ENCODE peak calls at places on chromosome 20, in eight cellular contexts. One of them, this sample, is unnamed.

GRCh38 chr20:50753152-50753551 is 21.8 kb downstream of the PARD6B start:
- DNase-seq in fibroblast of lung: no peak
- DNase-seq in mammary epithelial cell: no peak
- DNase-seq in GM23248: no peak
- DNase-seq in keratinocyte: no peak
- DNase-seq in GM23338: no peak
- DNase-seq in HCT116: no peak
- DNase-seq in MM.1S: no peak
- DNase-seq in this sample: no peak

GRCh38 chr20:18272451-18272850 is 15.9 kb upstream of the ZNF133 start:
- DNase-seq in keratinocyte: no peak
- DNase-seq in fibroblast of lung: no peak
- DNase-seq in MM.1S: no peak
- DNase-seq in HCT116: no peak
- DNase-seq in GM23248: peak
- DNase-seq in mammary epithelial cell: no peak
- DNase-seq in GM23338: peak
- DNase-seq in this sample: no peak

GRCh38 chr20:219290-220115 is 7.6 kb upstream of the DEFB129 start:
- DNase-seq in mammary epithelial cell: peak
- DNase-seq in MM.1S: no peak
- DNase-seq in keratinocyte: no peak
- DNase-seq in fibroblast of lung: peak
- DNase-seq in GM23248: peak
- DNase-seq in HCT116: peak
- DNase-seq in GM23338: peak
- DNase-seq in this sample: peak

GRCh38 chr20:6333110-6333509 is 210.3 kb upstream of the FERMT1 start:
- DNase-seq in keratinocyte: no peak
- DNase-seq in MM.1S: no peak
- DNase-seq in fibroblast of lung: no peak
- DNase-seq in HCT116: no peak
- DNase-seq in GM23338: no peak
- DNase-seq in GM23248: no peak
- DNase-seq in mammary epithelial cell: no peak
- DNase-seq in this sample: peak

GRCh38 chr20:63678667-63679465 is 17.6 kb upstream of the TNFRSF6B start:
- DNase-seq in keratinocyte: no peak
- DNase-seq in fibroblast of lung: no peak
- DNase-seq in GM23248: no peak
- DNase-seq in mammary epithelial cell: no peak
- DNase-seq in GM23338: no peak
- DNase-seq in MM.1S: no peak
- DNase-seq in HCT116: no peak
- DNase-seq in this sample: no peak

GRCh38 chr20:41032243-41032642 is 3.6 kb downstream of the TOP1 start:
- DNase-seq in MM.1S: no peak
- DNase-seq in GM23248: peak
- DNase-seq in fibroblast of lung: peak
- DNase-seq in mammary epithelial cell: no peak
- DNase-seq in GM23338: no peak
- DNase-seq in keratinocyte: no peak
- DNase-seq in HCT116: no peak
- DNase-seq in this sample: no peak

GRCh38 chr20:16064991-16065707 is 508.1 kb downstream of the KIF16B start:
- DNase-seq in mammary epithelial cell: no peak
- DNase-seq in MM.1S: no peak
- DNase-seq in GM23248: no peak
- DNase-seq in GM23338: peak
- DNase-seq in fibroblast of lung: no peak
- DNase-seq in keratinocyte: no peak
- DNase-seq in HCT116: no peak
- DNase-seq in this sample: no peak

GRCh38 chr20:36170542-36171215 is 16.1 kb downstream of the EPB41L1 start:
- DNase-seq in fibroblast of lung: no peak
- DNase-seq in HCT116: no peak
- DNase-seq in MM.1S: no peak
- DNase-seq in mammary epithelial cell: no peak
- DNase-seq in GM23248: no peak
- DNase-seq in GM23338: no peak
- DNase-seq in keratinocyte: no peak
- DNase-seq in this sample: no peak

GRCh38 chr20:15594296-15594695 is 979.0 kb downstream of the KIF16B start:
- DNase-seq in keratinocyte: no peak
- DNase-seq in GM23248: no peak
- DNase-seq in mammary epithelial cell: peak
- DNase-seq in HCT116: no peak
- DNase-seq in fibroblast of lung: no peak
- DNase-seq in MM.1S: no peak
- DNase-seq in GM23338: no peak
- DNase-seq in this sample: no peak

GRCh38 chr20:18314786-18315406 is 26.6 kb downstream of the ZNF133 start:
- DNase-seq in GM23338: no peak
- DNase-seq in fibroblast of lung: peak
- DNase-seq in HCT116: no peak
- DNase-seq in keratinocyte: peak
- DNase-seq in mammary epithelial cell: peak
- DNase-seq in MM.1S: no peak
- DNase-seq in GM23248: peak
- DNase-seq in this sample: no peak

GRCh38 chr20:38673731-38674177 is 50.5 kb upstream of the SLC32A1 start:
- DNase-seq in fibroblast of lung: peak
- DNase-seq in mammary epithelial cell: no peak
- DNase-seq in keratinocyte: no peak
- DNase-seq in GM23248: peak
- DNase-seq in MM.1S: no peak
- DNase-seq in GM23338: peak
- DNase-seq in HCT116: no peak
- DNase-seq in this sample: peak

GRCh38 chr20:48920527-48921167 is 864 bp upstream of the ARFGEF2 start:
- DNase-seq in mammary epithelial cell: no peak
- DNase-seq in GM23338: no peak
- DNase-seq in fibroblast of lung: no peak
- DNase-seq in keratinocyte: no peak
- DNase-seq in HCT116: no peak
- DNase-seq in GM23248: no peak
- DNase-seq in MM.1S: no peak
- DNase-seq in this sample: no peak
- H3K27ac ChIP-seq in mammary epithelial cell: peak
- H3K27ac ChIP-seq in GM23338: peak
- H3K27ac ChIP-seq in fibroblast of lung: peak
- H3K27ac ChIP-seq in keratinocyte: peak
- H3K27ac ChIP-seq in HCT116: peak
- H3K27ac ChIP-seq in GM23248: peak
- H3K27ac ChIP-seq in MM.1S: peak
- H3K27ac ChIP-seq in this sample: peak

DNA sequence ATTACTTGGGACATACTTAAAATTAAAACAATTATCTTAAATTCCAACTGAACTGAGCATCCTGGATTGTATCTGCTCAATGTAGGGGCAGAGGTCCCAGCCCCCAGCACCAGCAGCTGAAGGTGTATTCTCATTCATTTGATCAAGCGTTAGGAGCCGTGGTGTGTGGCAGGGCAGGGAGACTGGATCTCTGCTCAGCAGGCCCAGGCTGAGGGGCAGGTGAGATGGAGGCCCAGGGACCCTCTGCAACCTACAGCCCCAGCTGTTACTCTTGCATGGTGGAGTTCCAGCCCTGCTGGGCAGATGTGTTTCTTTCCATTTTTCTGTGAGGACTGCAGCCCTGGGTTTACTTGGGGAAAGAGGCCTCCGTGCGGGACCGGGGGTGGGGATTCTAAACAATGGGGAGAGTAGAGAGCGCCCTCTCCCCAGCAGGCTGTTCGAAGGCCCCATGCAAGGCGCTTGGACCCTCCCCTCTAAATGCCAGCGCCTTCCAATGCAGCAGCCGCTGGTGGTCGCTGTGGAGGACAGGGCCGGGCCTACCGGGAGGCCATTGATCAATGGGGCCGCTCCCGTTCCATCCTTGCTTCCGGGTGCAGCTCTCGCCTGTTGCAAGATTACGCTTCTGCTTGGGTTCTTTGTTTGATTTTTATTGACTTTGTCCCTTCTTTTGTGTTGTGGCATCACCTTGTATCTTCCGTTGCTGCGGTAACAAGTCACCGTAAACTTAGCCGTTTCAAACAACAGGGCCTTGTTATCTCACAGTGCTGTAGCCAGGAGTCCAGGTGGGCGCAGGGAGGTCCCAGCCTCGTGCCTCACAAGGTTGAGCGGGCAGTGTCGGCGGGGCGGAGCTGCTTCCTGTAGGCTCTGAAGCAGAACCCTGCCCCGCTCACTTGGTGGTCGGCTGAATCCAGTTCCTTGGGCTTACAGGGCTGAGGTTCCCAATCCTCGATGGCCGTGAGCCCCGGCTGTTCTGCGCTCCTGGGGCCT is 134.8 kb upstream of the PHACTR3 start:
- DNase-seq in GM23248: no peak
- DNase-seq in keratinocyte: no peak
- DNase-seq in GM23338: peak
- DNase-seq in mammary epithelial cell: no peak
- DNase-seq in fibroblast of lung: no peak
- DNase-seq in MM.1S: no peak
- DNase-seq in HCT116: no peak
- DNase-seq in this sample: no peak
- TF ChIP-seq EZH2 in GM23248: no peak
- TF ChIP-seq EZH2 in keratinocyte: no peak
- TF ChIP-seq EZH2 in GM23338: no peak
- TF ChIP-seq EZH2 in mammary epithelial cell: no peak
- TF ChIP-seq EZH2 in fibroblast of lung: no peak
- TF ChIP-seq EZH2 in MM.1S: no peak
- TF ChIP-seq EZH2 in HCT116: no peak
- TF ChIP-seq EZH2 in this sample: no peak

DNA sequence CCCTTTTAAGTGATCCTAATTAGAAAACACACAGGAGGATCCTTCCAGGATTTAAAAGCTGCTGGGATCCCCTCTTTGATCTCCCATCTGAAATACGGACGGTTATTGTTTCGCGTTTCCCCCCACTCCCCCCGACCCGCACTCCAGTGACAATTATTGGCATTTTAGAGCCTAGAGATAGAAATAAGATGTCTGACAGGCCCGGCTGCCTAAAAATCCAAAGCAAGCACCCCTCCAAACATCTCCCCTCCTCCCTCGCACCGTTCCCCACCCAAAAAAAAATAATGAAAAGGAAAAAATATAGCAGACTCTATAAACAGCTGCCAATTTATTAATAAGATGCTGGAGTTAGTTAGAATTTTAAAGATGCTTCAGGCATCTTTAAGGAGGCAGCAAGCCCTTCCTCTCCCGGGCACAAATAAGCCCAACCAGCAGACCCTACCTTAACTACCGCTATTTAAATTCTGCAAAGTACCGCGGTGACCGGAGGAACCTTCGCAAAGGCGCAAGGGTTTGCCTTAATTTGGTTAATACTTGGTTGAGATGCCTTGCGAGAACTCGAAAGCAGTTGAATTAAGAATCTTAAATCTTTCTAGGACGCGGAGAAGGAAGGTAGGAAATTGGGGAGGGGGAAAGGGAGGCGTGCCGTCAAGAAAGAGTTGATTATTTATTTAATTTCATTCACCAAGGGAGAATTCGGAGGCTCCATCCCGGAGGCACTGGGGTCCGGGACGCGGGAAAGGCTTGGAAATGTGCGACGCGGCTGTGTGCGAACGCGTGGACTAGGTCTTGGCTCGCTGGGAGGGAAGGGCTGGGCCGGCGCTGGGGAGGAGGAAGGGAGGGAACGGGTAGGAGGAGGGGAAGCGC is 1.5 kb upstream of the ISM1 start:
- DNase-seq in MM.1S: no peak
- DNase-seq in GM23338: peak
- DNase-seq in HCT116: no peak
- DNase-seq in keratinocyte: no peak
- DNase-seq in mammary epithelial cell: no peak
- DNase-seq in fibroblast of lung: no peak
- DNase-seq in GM23248: no peak
- DNase-seq in this sample: no peak
- H3K4me3 ChIP-seq in MM.1S: no peak
- H3K4me3 ChIP-seq in GM23338: peak
- H3K4me3 ChIP-seq in HCT116: no peak
- H3K4me3 ChIP-seq in keratinocyte: peak
- H3K4me3 ChIP-seq in mammary epithelial cell: peak
- H3K4me3 ChIP-seq in fibroblast of lung: no peak
- H3K4me3 ChIP-seq in GM23248: peak
- H3K4me3 ChIP-seq in this sample: peak

GRCh38 chr20:49415005-49415663 is 67.3 kb downstream of the KCNB1 start:
- DNase-seq in keratinocyte: no peak
- DNase-seq in fibroblast of lung: no peak
- DNase-seq in MM.1S: no peak
- DNase-seq in HCT116: no peak
- DNase-seq in mammary epithelial cell: no peak
- DNase-seq in GM23338: no peak
- DNase-seq in GM23248: no peak
- DNase-seq in this sample: no peak
- H3K27ac ChIP-seq in keratinocyte: no peak
- H3K27ac ChIP-seq in fibroblast of lung: no peak
- H3K27ac ChIP-seq in MM.1S: no peak
- H3K27ac ChIP-seq in HCT116: no peak
- H3K27ac ChIP-seq in mammary epithelial cell: no peak
- H3K27ac ChIP-seq in GM23338: no peak
- H3K27ac ChIP-seq in GM23248: no peak
- H3K27ac ChIP-seq in this sample: no peak

GRCh38 chr20:13095013-13095412 is 86.2 kb downstream of the SPTLC3 start:
- DNase-seq in GM23338: no peak
- DNase-seq in GM23248: no peak
- DNase-seq in keratinocyte: no peak
- DNase-seq in fibroblast of lung: no peak
- DNase-seq in MM.1S: no peak
- DNase-seq in HCT116: no peak
- DNase-seq in mammary epithelial cell: no peak
- DNase-seq in this sample: no peak

GRCh38 chr20:13085275-13085674 is 76.5 kb downstream of the SPTLC3 start:
- DNase-seq in HCT116: no peak
- DNase-seq in GM23338: no peak
- DNase-seq in GM23248: peak
- DNase-seq in keratinocyte: no peak
- DNase-seq in mammary epithelial cell: peak
- DNase-seq in fibroblast of lung: no peak
- DNase-seq in MM.1S: no peak
- DNase-seq in this sample: no peak

DNA sequence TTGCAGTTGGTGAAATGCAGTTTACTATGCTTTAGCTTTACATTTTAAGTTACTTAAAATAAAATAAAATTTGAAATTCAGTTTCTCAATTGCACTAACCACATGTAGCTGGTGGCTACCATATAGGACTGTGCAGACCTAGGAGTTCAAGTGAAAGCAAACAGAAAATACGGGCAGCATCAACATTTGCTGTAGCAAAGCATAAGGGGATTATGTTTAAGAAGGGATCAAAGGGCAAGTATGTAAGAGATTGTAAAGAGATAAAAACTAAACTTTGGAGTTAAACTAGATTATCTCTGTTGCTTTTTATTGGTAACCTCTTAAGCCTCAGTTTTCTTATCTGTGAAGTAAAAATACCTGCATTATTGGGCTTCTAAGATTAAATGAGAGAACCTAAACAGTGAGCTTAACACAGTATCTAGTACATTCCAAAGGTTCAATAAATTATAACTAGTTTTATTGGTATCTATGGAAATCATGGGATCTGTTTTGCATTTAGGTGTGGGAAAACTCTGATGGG is 81.2 kb downstream of the SPTLC3 start:
- DNase-seq in GM23248: no peak
- DNase-seq in fibroblast of lung: no peak
- DNase-seq in keratinocyte: no peak
- DNase-seq in mammary epithelial cell: no peak
- DNase-seq in HCT116: no peak
- DNase-seq in MM.1S: no peak
- DNase-seq in GM23338: no peak
- DNase-seq in this sample: peak
- TF ChIP-seq EZH2 in GM23248: no peak
- TF ChIP-seq EZH2 in fibroblast of lung: no peak
- TF ChIP-seq EZH2 in keratinocyte: no peak
- TF ChIP-seq EZH2 in mammary epithelial cell: no peak
- TF ChIP-seq EZH2 in HCT116: no peak
- TF ChIP-seq EZH2 in MM.1S: no peak
- TF ChIP-seq EZH2 in GM23338: no peak
- TF ChIP-seq EZH2 in this sample: no peak

GRCh38 chr20:3755269-3755668 is 12.3 kb downstream of the ADISSP start:
- DNase-seq in fibroblast of lung: no peak
- DNase-seq in HCT116: no peak
- DNase-seq in mammary epithelial cell: no peak
- DNase-seq in keratinocyte: no peak
- DNase-seq in GM23248: no peak
- DNase-seq in GM23338: no peak
- DNase-seq in MM.1S: no peak
- DNase-seq in this sample: no peak
- H3K4me3 ChIP-seq in fibroblast of lung: no peak
- H3K4me3 ChIP-seq in HCT116: no peak
- H3K4me3 ChIP-seq in mammary epithelial cell: no peak
- H3K4me3 ChIP-seq in keratinocyte: no peak
- H3K4me3 ChIP-seq in GM23248: no peak
- H3K4me3 ChIP-seq in GM23338: no peak
- H3K4me3 ChIP-seq in MM.1S: no peak
- H3K4me3 ChIP-seq in this sample: no peak

This sample was measured in hepatocyte.